ENCODE peak calls at places on chromosomes 2 and 18, in seven cellular contexts. H is NCI-H2029; J is fibroblast of lung; V is stimulated activated CD4-positive, alpha-beta T cell treated with anti-CD3 and anti-CD28 coated beads, Interleukin-4, amount 100 ng/mL, for 1 hour; S is activated T-cell treated with anti-CD3 and anti-CD28 coated beads for 48 hours; W is CD8-positive, alpha-beta memory T cell; N is mesothelial cell of epicardium. C is an unnamed sample.

GRCh38 chr18:48994044-48994651 is 43.4 kb upstream of the SMAD7 start:
- DNase-seq in H (peak), J (peak), S (no peak), N (no peak), W (no peak), V (no peak), C (no peak)

GRCh38 chr2:2662847-2663356 is 331.8 kb upstream of the MYT1L start:
- DNase-seq in H (peak), N (no peak), S (no peak), W (no peak), J (no peak), V (no peak), C (no peak)

GRCh38 chr2:224922142-224922727 is 120.0 kb downstream of the DOCK10 start:
- DNase-seq in J (peak), W (no peak), V (no peak), S (no peak), N (no peak), H (no peak), C (no peak)

GRCh38 chr2:215724171-215724570 is 288.3 kb upstream of the FN1 start:
- DNase-seq in H (no peak), N (no peak), S (no peak), W (no peak), J (no peak), V (no peak), C (no peak)

GRCh38 chr18:31398191-31398590 is 21.6 kb downstream of the DSG4 start:
- DNase-seq in V (no peak), S (no peak), J (peak), H (no peak), W (no peak), N (no peak), C (no peak)

GRCh38 chr2:172095905-172096660 is 6.6 kb downstream of the DLX2 start:
- DNase-seq in N (peak), H (no peak), J (no peak), W (no peak), V (no peak), S (no peak), C (no peak)

GRCh38 chr2:175007510-175007909 is 2.3 kb upstream of the CHN1 start:
- DNase-seq in H (no peak), V (no peak), S (no peak), W (no peak), J (no peak), N (no peak), C (no peak)

GRCh38 chr2:15173506-15173905 is 387.6 kb downstream of the NBAS start:
- DNase-seq in J (no peak), W (no peak), V (no peak), N (no peak), H (no peak), S (no peak), C (peak)

GRCh38 chr2:129876576-129876975 is 102.9 kb upstream of the RAB6C start:
- DNase-seq in V (no peak), J (no peak), N (no peak), H (no peak), S (no peak), W (no peak), C (no peak)

GRCh38 chr2:79620679-79621078 is 107.8 kb downstream of the CTNNA2 start:
- DNase-seq in W (no peak), V (no peak), H (no peak), N (no peak), J (no peak), S (no peak), C (no peak)

GRCh38 chr2:202054716-202055115 is 18.3 kb upstream of the KIAA2012 start:
- DNase-seq in N (no peak), J (no peak), W (no peak), S (no peak), V (no peak), H (no peak), C (no peak)

GRCh38 chr2:169050476-169051240 is 18.7 kb upstream of the DHRS9 start:
- DNase-seq in W (no peak), S (no peak), V (no peak), N (no peak), H (no peak), J (peak), C (no peak)

GRCh38 chr2:13921245-13921644 is 711.3 kb upstream of the LRATD1 start:
- DNase-seq in N (no peak), H (no peak), J (no peak), S (no peak), V (no peak), W (no peak), C (no peak)

GRCh38 chr2:157107460-157107859 is 150.0 kb upstream of the GALNT5 start:
- DNase-seq in J (no peak), W (no peak), S (no peak), V (no peak), H (peak), N (no peak), C (no peak)

GRCh38 chr2:212181646-212182045 is 357.0 kb downstream of the ERBB4 start:
- DNase-seq in J (peak), W (no peak), N (no peak), S (no peak), H (no peak), V (no peak), C (no peak)

GRCh38 chr2:59790186-59791142 is 763.0 kb downstream of the BCL11A start:
- DNase-seq in W (no peak), J (no peak), N (no peak), V (no peak), H (no peak), S (no peak), C (no peak)

GRCh38 chr2:218368621-218369153 is 12.0 kb downstream of the CATIP start:
- DNase-seq in J (peak), V (no peak), N (no peak), S (no peak), H (peak), W (no peak), C (no peak)

GRCh38 chr2:9770308-9771100 is 72.8 kb upstream of the TAF1B start:
- DNase-seq in W (no peak), J (peak), H (no peak), V (peak), S (no peak), N (no peak), C (peak)

C was measured in activated CD4-positive, alpha-beta T cell treated with anti-CD3 and anti-CD28 coated beads, Interleukin-2, amount 50 U/mL, for 48 hours.